ENCODE peak calls at places on chromosomes 5 and 9, in eight cellular contexts. One of them, this sample, is unnamed.

GRCh38 chr5:52577546-52577945 is 210.2 kb upstream of the ITGA1 start:
- DNase-seq in caudate nucleus: no peak
- DNase-seq in AG04450: no peak
- DNase-seq in nephron progenitor cell: no peak
- DNase-seq in HTR-8/SVneo: no peak
- DNase-seq in activated T-helper 1 cell treated with Interleukin-2 at 50 U/mL for 16 hours: no peak
- DNase-seq in D721Med: no peak
- DNase-seq in GM04504: no peak
- DNase-seq in this sample: no peak

GRCh38 chr5:147578228-147579024 is 68.6 kb upstream of the DPYSL3 start:
- DNase-seq in caudate nucleus: no peak
- DNase-seq in AG04450: no peak
- DNase-seq in nephron progenitor cell: peak; percentile 9
- DNase-seq in HTR-8/SVneo: peak; percentile 45
- DNase-seq in activated T-helper 1 cell treated with Interleukin-2 at 50 U/mL for 16 hours: no peak
- DNase-seq in D721Med: no peak
- DNase-seq in GM04504: peak; percentile 16
- DNase-seq in this sample: peak; percentile 74

GRCh38 chr9:30197954-30198353 is 2186.5 kb upstream of the ACO1 start:
- DNase-seq in caudate nucleus: no peak
- DNase-seq in AG04450: no peak
- DNase-seq in nephron progenitor cell: no peak
- DNase-seq in HTR-8/SVneo: no peak
- DNase-seq in activated T-helper 1 cell treated with Interleukin-2 at 50 U/mL for 16 hours: no peak
- DNase-seq in D721Med: no peak
- DNase-seq in GM04504: no peak
- DNase-seq in this sample: peak; percentile 27

GRCh38 chr5:92237896-92238295 is 854.8 kb upstream of the ARRDC3 start:
- DNase-seq in caudate nucleus: no peak
- DNase-seq in AG04450: no peak
- DNase-seq in nephron progenitor cell: no peak
- DNase-seq in HTR-8/SVneo: no peak
- DNase-seq in activated T-helper 1 cell treated with Interleukin-2 at 50 U/mL for 16 hours: no peak
- DNase-seq in D721Med: no peak
- DNase-seq in GM04504: no peak
- DNase-seq in this sample: no peak

GRCh38 chr5:31193591-31194457 is at the start of gene CDH6:
- DNase-seq in caudate nucleus: no peak
- DNase-seq in AG04450: peak; percentile 26
- DNase-seq in nephron progenitor cell: peak; percentile 73
- DNase-seq in HTR-8/SVneo: peak; percentile 73
- DNase-seq in activated T-helper 1 cell treated with Interleukin-2 at 50 U/mL for 16 hours: no peak
- DNase-seq in D721Med: no peak
- DNase-seq in GM04504: no peak
- DNase-seq in this sample: no peak

GRCh38 chr9:95585824-95586223 is 69.1 kb upstream of the PTCH1 start:
- DNase-seq in caudate nucleus: no peak
- DNase-seq in AG04450: no peak
- DNase-seq in nephron progenitor cell: no peak
- DNase-seq in HTR-8/SVneo: no peak
- DNase-seq in activated T-helper 1 cell treated with Interleukin-2 at 50 U/mL for 16 hours: no peak
- DNase-seq in D721Med: no peak
- DNase-seq in GM04504: no peak
- DNase-seq in this sample: no peak

GRCh38 chr9:36793277-36793676 is 220.6 kb downstream of the MELK start:
- DNase-seq in caudate nucleus: no peak
- DNase-seq in AG04450: no peak
- DNase-seq in nephron progenitor cell: peak; percentile 23
- DNase-seq in HTR-8/SVneo: no peak
- DNase-seq in activated T-helper 1 cell treated with Interleukin-2 at 50 U/mL for 16 hours: no peak
- DNase-seq in D721Med: no peak
- DNase-seq in GM04504: no peak
- DNase-seq in this sample: no peak

GRCh38 chr5:16065810-16066209 is 113.8 kb downstream of the MARCHF11 start:
- DNase-seq in caudate nucleus: no peak
- DNase-seq in AG04450: no peak
- DNase-seq in nephron progenitor cell: no peak
- DNase-seq in HTR-8/SVneo: peak; percentile 19
- DNase-seq in activated T-helper 1 cell treated with Interleukin-2 at 50 U/mL for 16 hours: no peak
- DNase-seq in D721Med: no peak
- DNase-seq in GM04504: peak; percentile 2
- DNase-seq in this sample: no peak

GRCh38 chr5:4207456-4207855 is 611.8 kb downstream of the IRX1 start:
- DNase-seq in caudate nucleus: no peak
- DNase-seq in AG04450: no peak
- DNase-seq in nephron progenitor cell: no peak
- DNase-seq in HTR-8/SVneo: no peak
- DNase-seq in activated T-helper 1 cell treated with Interleukin-2 at 50 U/mL for 16 hours: no peak
- DNase-seq in D721Med: no peak
- DNase-seq in GM04504: no peak
- DNase-seq in this sample: no peak